ENCODE peak calls at places on chromosomes 4 and X, in ten cellular contexts. U is transverse colon, B is GM06990, S is GM12865, T is choroid plexus epithelial cell, P is mammary epithelial cell, W is cardiac fibroblast, X is neural crest cell, R is lower leg skin, Y is fibroblast of pulmonary artery. M is an unnamed sample.

GRCh38 chr4:11428161-11428700 is 463 bp downstream of the HS3ST1 start:
- DNase-seq in Y (no peak), R (no peak), T (no peak), U (no peak), P (no peak), X (no peak), W (no peak), B (peak), S (peak), M (peak)

GRCh38 chrX:40273356-40274050 is 175.7 kb upstream of the BCOR start:
- DNase-seq in B (no peak), U (no peak), X (no peak), S (no peak), Y (peak), R (no peak), P (no peak), W (no peak), T (no peak), M (no peak)

GRCh38 chrX:32873786-32874185 is 337.6 kb downstream of the DMD start:
- DNase-seq in P (peak), B (no peak), X (no peak), R (no peak), U (no peak), T (no peak), S (no peak), Y (no peak), W (no peak), M (no peak)

GRCh38 chrX:109472939-109473713 is 8.8 kb downstream of the GUCY2F start:
- DNase-seq in T (peak), Y (peak), X (peak), W (peak), R (no peak), P (peak), S (peak), U (no peak), B (no peak), M (peak)

GRCh38 chrX:10106801-10107200 is 50.0 kb upstream of the CLCN4 start:
- DNase-seq in R (no peak), B (peak), T (peak), W (no peak), Y (no peak), X (no peak), U (peak), S (peak), P (no peak), M (no peak)

GRCh38 chr4:62814510-62815047 is 1594.7 kb downstream of the TECRL start:
- DNase-seq in S (no peak), X (no peak), Y (no peak), U (no peak), B (no peak), R (no peak), T (no peak), W (no peak), P (no peak), M (no peak)

GRCh38 chr4:120843840-120844527 is 78.5 kb downstream of the PRDM5 start:
- DNase-seq in B (no peak), U (peak), R (no peak), Y (no peak), S (peak), X (no peak), P (no peak), W (no peak), T (no peak), M (peak)

GRCh38 chr4:140743194-140743931 is 12.8 kb downstream of the TBC1D9 start:
- DNase-seq in T (peak), R (no peak), P (peak), U (peak), S (peak), Y (peak), X (no peak), W (peak), B (peak), M (no peak)

GRCh38 chr4:157115613-157116340 is 39.8 kb downstream of the GLRB start:
- DNase-seq in W (peak), S (no peak), P (peak), Y (peak), X (no peak), T (peak), U (no peak), B (no peak), R (no peak), M (no peak)

GRCh38 chrX:141714680-141715079 is 16.1 kb upstream of the SPANXD start:
- DNase-seq in Y (no peak), P (no peak), R (no peak), W (no peak), X (no peak), U (no peak), T (no peak), S (no peak), B (no peak), M (no peak)

GRCh38 chrX:72526534-72527508 is 45.8 kb downstream of the HDAC8 start:
- DNase-seq in R (no peak), X (no peak), P (no peak), T (peak), W (peak), U (no peak), Y (peak), S (peak), B (no peak), M (no peak)

DNA sequence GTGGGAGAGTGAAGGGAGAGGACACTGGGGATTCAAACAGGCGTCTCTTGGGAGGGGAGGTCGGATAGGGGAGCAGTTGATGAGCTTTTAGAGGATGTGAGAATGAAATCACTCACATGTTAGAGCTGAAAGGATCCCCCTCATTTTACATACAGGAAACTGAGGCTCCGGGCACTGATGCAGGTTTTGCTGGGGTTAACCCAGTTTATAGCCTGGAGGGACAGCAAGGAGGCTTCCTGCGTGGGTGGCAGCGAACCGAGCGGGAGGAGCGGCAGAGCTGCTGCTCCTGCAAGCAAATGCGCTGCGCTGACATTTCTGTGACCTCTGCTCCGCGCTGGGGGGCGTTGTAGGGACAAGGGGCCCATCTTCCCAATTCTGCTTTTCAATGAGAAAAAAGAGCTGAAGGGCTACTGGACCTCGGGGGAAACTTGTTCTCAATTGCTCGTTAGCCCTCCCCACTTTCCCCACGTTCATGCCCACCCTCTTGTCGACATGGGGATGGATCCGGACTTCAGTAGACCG is 1.1 kb upstream of the NEUROG2 start:
- DNase-seq in U (no peak), B (peak), S (peak), R (no peak), W (no peak), T (no peak), Y (no peak), P (no peak), X (peak), M (peak)
- TF ChIP-seq CTCF in U (no peak), B (peak), S (peak), R (no peak), W (no peak), T (no peak), Y (no peak), P (no peak), X (no peak), M (no peak)

GRCh38 chrX:15055146-15055930 is 182.1 kb downstream of the MOSPD2 start:
- DNase-seq in W (no peak), P (peak), Y (no peak), X (no peak), B (no peak), T (peak), R (no peak), S (no peak), U (no peak), M (no peak)

GRCh38 chrX:15056044-15056443 is 182.8 kb downstream of the MOSPD2 start:
- DNase-seq in Y (no peak), T (no peak), B (no peak), W (no peak), S (no peak), U (no peak), R (no peak), P (peak), X (no peak), M (no peak)

GRCh38 chrX:15059488-15059887 is 186.3 kb downstream of the MOSPD2 start:
- DNase-seq in R (no peak), S (no peak), T (peak), B (no peak), X (no peak), U (no peak), P (no peak), Y (no peak), W (no peak), M (no peak)
- TF ChIP-seq CTCF in R (no peak), S (no peak), T (peak), B (no peak), X (no peak), U (no peak), P (no peak), Y (no peak), W (no peak), M (no peak)

GRCh38 chr4:155025762-155026457 is 182.5 kb upstream of the NPY2R start:
- DNase-seq in X (peak), U (peak), R (no peak), P (peak), T (peak), S (peak), Y (peak), B (peak), W (peak), M (peak)
- TF ChIP-seq CTCF in X (peak), U (peak), R (no peak), P (peak), T (peak), S (peak), Y (peak), B (peak), W (peak), M (peak)

DNA sequence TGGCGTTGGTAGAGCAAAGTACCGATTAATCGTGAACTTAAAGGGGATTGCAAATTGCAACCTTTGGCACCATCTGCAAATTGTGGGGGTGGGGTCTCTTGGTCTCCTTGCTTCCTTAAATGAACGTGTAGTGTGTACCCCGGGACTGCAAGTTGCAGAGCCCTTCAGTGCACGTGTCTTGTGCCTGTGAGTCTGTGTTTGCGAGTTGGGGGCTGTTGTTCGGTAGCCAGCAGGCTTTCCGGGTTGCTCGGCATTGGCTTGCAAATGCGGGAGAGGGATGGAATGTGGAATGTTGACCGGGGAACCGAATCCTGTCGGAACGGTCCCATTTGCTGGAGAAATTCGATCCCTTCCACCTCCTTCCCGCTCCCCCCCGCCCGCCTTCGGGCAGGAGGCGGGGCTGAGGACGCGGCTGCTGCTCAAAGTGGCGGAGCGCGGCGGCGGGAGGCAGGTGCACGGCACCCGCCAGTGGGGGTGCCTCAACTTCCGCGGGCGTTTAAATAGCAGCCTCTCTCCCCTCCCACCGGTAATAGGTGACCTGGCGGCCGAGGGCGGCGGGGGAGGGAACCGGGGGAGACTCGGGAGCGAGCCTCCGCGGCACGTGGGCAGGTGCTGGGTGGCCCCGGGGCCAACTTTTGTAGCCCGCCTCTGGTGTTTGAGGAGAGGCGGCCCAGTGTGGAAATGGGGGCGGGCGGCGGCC is 1.5 kb downstream of the JADE1 start:
- DNase-seq in U (peak), T (peak), Y (peak), W (peak), B (peak), R (peak), X (peak), S (peak), P (peak), M (peak)
- TF ChIP-seq CTCF in U (no peak), T (no peak), Y (no peak), W (no peak), B (no peak), R (no peak), X (peak), S (no peak), P (no peak), M (no peak)

GRCh38 chrX:53085661-53086229 is 3.6 kb downstream of the TSPYL2 start:
- DNase-seq in U (no peak), Y (no peak), S (no peak), P (no peak), R (no peak), X (no peak), T (no peak), W (no peak), B (no peak), M (no peak)
- TF ChIP-seq CTCF in U (no peak), Y (no peak), S (no peak), P (no peak), R (no peak), X (no peak), T (no peak), W (no peak), B (no peak), M (no peak)